ENCODE peak calls at places on chromosome 9, in five cellular contexts. J, R, S, W and P are unnamed samples.

GRCh38 chr9:132486706-132487350 is 76.8 kb downstream of the CFAP77 start:
- DNase-seq in J (no peak), R (no peak), S (no peak), W (no peak), P (peak)

GRCh38 chr9:5569891-5570290 is 59.0 kb upstream of the RIC1 start:
- DNase-seq in J (no peak), R (no peak), S (no peak), W (no peak), P (no peak)

GRCh38 chr9:89674667-89675402 is 70.0 kb downstream of the GADD45G start:
- DNase-seq in J (no peak), R (peak), S (no peak), W (no peak), P (peak)

GRCh38 chr9:113621309-113621791 is 157.8 kb downstream of the RGS3 start:
- DNase-seq in J (peak), R (peak), S (no peak), W (no peak), P (no peak)

GRCh38 chr9:133873006-133873780 is 118.9 kb downstream of the VAV2 start:
- DNase-seq in J (no peak), R (no peak), S (no peak), W (no peak), P (no peak)

GRCh38 chr9:97632406-97632991 is 669 bp downstream of the TSTD2 start:
- DNase-seq in J (peak), R (no peak), S (no peak), W (no peak), P (peak)

GRCh38 chr9:123544007-123544827 is 188.2 kb downstream of the CRB2 start:
- DNase-seq in J (peak), R (peak), S (peak), W (peak), P (peak)

GRCh38 chr9:137618105-137619067 is at the start of gene EHMT1:
- DNase-seq in J (peak), R (peak), S (peak), W (peak), P (peak)

GRCh38 chr9:114282926-114283325 is 40.0 kb upstream of the ORM1 start:
- DNase-seq in J (peak), R (peak), S (no peak), W (no peak), P (peak)

GRCh38 chr9:116491659-116492058 is 195.4 kb upstream of the TRIM32 start:
- DNase-seq in J (no peak), R (no peak), S (no peak), W (no peak), P (no peak)

GRCh38 chr9:95721132-95721531 is 154.4 kb upstream of the ERCC6L2 start:
- DNase-seq in J (no peak), R (no peak), S (no peak), W (no peak), P (no peak)

GRCh38 chr9:133888048-133888778 is 103.9 kb downstream of the VAV2 start:
- DNase-seq in J (no peak), R (peak), S (no peak), W (no peak), P (peak)

GRCh38 chr9:94173632-94174031 is 85.5 kb upstream of the ZNF169 start:
- DNase-seq in J (no peak), R (no peak), S (no peak), W (no peak), P (no peak)

GRCh38 chr9:104872959-104873850 is 54.8 kb downstream of the ABCA1 start:
- DNase-seq in J (peak), R (peak), S (no peak), W (no peak), P (no peak)

GRCh38 chr9:21153688-21154608 is 12.3 kb upstream of the IFNW1 start:
- DNase-seq in J (peak), R (peak), S (peak), W (peak), P (no peak)

GRCh38 chr9:106921341-106921899 is 58.5 kb downstream of the ZNF462 start:
- DNase-seq in J (peak), R (peak), S (no peak), W (peak), P (peak)

GRCh38 chr9:95696701-95697100 is 178.8 kb upstream of the ERCC6L2 start:
- DNase-seq in J (no peak), R (no peak), S (no peak), W (no peak), P (no peak)

GRCh38 chr9:20598367-20598766 is 23.9 kb downstream of the MLLT3 start:
- DNase-seq in J (no peak), R (no peak), S (no peak), W (no peak), P (no peak)

GRCh38 chr9:128218518-128219389 is 15.6 kb downstream of the DNM1 start:
- DNase-seq in J (peak), R (peak), S (peak), W (peak), P (peak)

GRCh38 chr9:136544549-136545064 is 1.2 kb downstream of the NOTCH1 start:
- DNase-seq in J (no peak), R (no peak), S (peak), W (no peak), P (no peak)

GRCh38 chr9:134304712-134305111 is 21.5 kb upstream of the RXRA start:
- DNase-seq in J (no peak), R (no peak), S (no peak), W (no peak), P (no peak)

GRCh38 chr9:135023389-135023788 is 64.1 kb upstream of the OLFM1 start:
- DNase-seq in J (no peak), R (peak), S (no peak), W (peak), P (peak)

GRCh38 chr9:14888272-14888671 is 22.0 kb downstream of the FREM1 start:
- DNase-seq in J (no peak), R (no peak), S (no peak), W (no peak), P (no peak)

GRCh38 chr9:127838375-127839078 is 15.9 kb downstream of the ENG start:
- DNase-seq in J (no peak), R (peak), S (no peak), W (no peak), P (no peak)

GRCh38 chr9:131747352-131747751 is 7.5 kb upstream of the RAPGEF1 start:
- DNase-seq in J (peak), R (no peak), S (peak), W (no peak), P (peak)

GRCh38 chr9:126989847-126990821 is 75.6 kb downstream of the RALGPS1 start:
- DNase-seq in J (peak), R (peak), S (no peak), W (no peak), P (no peak)

GRCh38 chr9:14251146-14252071 is 62.5 kb downstream of the NFIB start:
- DNase-seq in J (peak), R (peak), S (no peak), W (peak), P (peak)

GRCh38 chr9:124297553-124297905 is 39.8 kb downstream of the NEK6 start:
- DNase-seq in J (peak), R (peak), S (no peak), W (peak), P (no peak)

GRCh38 chr9:7259544-7260241 is 501.9 kb downstream of the KDM4C start:
- DNase-seq in J (no peak), R (no peak), S (no peak), W (no peak), P (no peak)
- TF ChIP-seq CTCF in J (no peak), R (no peak), S (peak), W (no peak), P (peak)

GRCh38 chr9:109439378-109440116 is 58.6 kb downstream of the PTPN3 start:
- DNase-seq in J (no peak), R (no peak), S (no peak), W (no peak), P (no peak)

GRCh38 chr9:109442716-109443115 is 55.4 kb downstream of the PTPN3 start:
- DNase-seq in J (no peak), R (no peak), S (no peak), W (no peak), P (no peak)

GRCh38 chr9:109441296-109441695 is 56.8 kb downstream of the PTPN3 start:
- DNase-seq in J (no peak), R (no peak), S (no peak), W (no peak), P (no peak)

GRCh38 chr9:109440117-109440515 is 58.0 kb downstream of the PTPN3 start:
- DNase-seq in J (no peak), R (peak), S (no peak), W (no peak), P (no peak)

GRCh38 chr9:109440797-109441287 is 57.3 kb downstream of the PTPN3 start:
- DNase-seq in J (peak), R (peak), S (peak), W (peak), P (peak)
- TF ChIP-seq CTCF in J (peak), R (peak), S (peak), W (peak), P (peak)

DNA sequence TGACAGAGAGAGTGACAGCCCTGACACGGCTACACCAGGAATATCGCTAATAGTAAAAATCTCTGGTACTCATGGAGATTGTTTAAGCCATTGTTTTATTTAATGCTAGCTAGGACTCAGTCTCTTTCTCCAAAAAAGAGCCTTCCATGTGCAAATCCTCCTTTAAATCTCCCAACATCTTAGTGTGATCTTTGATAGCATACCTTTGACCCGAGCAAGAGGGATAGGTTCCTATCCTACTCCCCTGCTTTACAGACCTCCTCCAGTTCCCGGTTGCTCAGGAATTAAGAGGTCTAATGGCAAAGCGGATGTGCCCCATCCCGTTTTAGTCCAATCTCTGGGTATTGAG is 663 bp upstream of the FRMD3 start:
- DNase-seq in J (no peak), R (no peak), S (no peak), W (no peak), P (no peak)
- TF ChIP-seq CTCF in J (no peak), R (no peak), S (no peak), W (no peak), P (no peak)

GRCh38 chr9:38068616-38068865 is 486 bp downstream of the SHB start:
- DNase-seq in J (no peak), R (no peak), S (peak), W (no peak), P (peak)
- TF ChIP-seq CTCF in J (peak), R (no peak), S (no peak), W (no peak), P (peak)

GRCh38 chr9:77111408-77111807 is 65.9 kb upstream of the VPS13A start:
- DNase-seq in J (no peak), R (no peak), S (no peak), W (no peak), P (no peak)
- TF ChIP-seq CTCF in J (no peak), R (no peak), S (no peak), W (no peak), P (no peak)

GRCh38 chr9:108286807-108287206 is 569.0 kb downstream of the ACTL7B start:
- DNase-seq in J (no peak), R (no peak), S (no peak), W (no peak), P (no peak)

GRCh38 chr9:108278341-108278740 is 577.4 kb downstream of the ACTL7B start:
- DNase-seq in J (no peak), R (no peak), S (no peak), W (no peak), P (no peak)

DNA sequence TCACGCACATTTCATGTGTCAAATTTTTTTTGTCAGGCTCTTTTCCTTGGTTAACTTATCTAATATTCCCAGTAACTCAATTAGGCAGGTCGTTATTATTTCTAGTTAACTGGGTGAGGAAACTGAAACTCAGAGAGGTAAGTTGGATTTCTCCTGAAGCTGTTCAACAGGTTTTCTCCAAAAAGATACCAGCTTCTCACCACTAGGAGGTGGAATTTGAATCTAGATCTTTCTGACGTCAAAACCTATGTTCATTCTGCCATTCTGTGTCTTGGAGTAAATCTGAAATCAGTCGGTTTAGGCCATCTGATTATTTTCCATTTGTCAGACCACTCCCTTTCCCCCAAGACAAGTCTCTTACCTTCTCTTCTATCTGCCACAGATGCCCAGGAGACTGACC is 572.9 kb downstream of the ACTL7B start:
- DNase-seq in J (no peak), R (no peak), S (no peak), W (no peak), P (no peak)
- TF ChIP-seq CTCF in J (no peak), R (peak), S (peak), W (peak), P (peak)